ENCODE peak calls at places on chromosomes 16 and 17, in five cellular contexts. U is choroid plexus epithelial cell, G is dorsolateral prefrontal cortex, Y is DND-41, P is kidney. C is an unnamed sample.

GRCh38 chr16:87762071-87762571 is 3.7 kb downstream of the KLHDC4 start:
- DNase-seq in G (no peak), P (no peak), U (no peak), Y (no peak), C (peak; percentile 75)

GRCh38 chr16:24610421-24610765 is 71.0 kb downstream of the RBBP6 start:
- DNase-seq in G (peak; percentile 43), U (peak; percentile 50), Y (no peak), P (peak; percentile 75), C (no peak)

GRCh38 chr16:72120026-72120425 is 26.4 kb downstream of the DHX38 start:
- DNase-seq in G (no peak), Y (no peak), P (no peak), U (no peak), C (no peak)

GRCh38 chr16:51818342-51818944 is 667.4 kb upstream of the SALL1 start:
- DNase-seq in U (peak; percentile 83), Y (peak; percentile 35), G (no peak), P (no peak), C (peak; percentile 69)

GRCh38 chr16:81684901-81685300 is 94.2 kb upstream of the PLCG2 start:
- DNase-seq in U (no peak), P (no peak), Y (no peak), G (no peak), C (no peak)

GRCh38 chr16:69106491-69107291 is 1.2 kb downstream of the HAS3 start:
- DNase-seq in G (no peak), Y (no peak), U (no peak), P (no peak), C (peak; percentile 21)

GRCh38 chr17:40316571-40317344 is 7.8 kb downstream of the RARA start:
- DNase-seq in P (peak; percentile 91), U (peak; percentile 75), G (no peak), Y (no peak), C (peak; percentile 70)

GRCh38 chr16:4678596-4678995 is 14.8 kb upstream of the NUDT16L1 start:
- DNase-seq in U (no peak), P (no peak), G (no peak), Y (no peak), C (no peak)

GRCh38 chr17:13931111-13931526 is 138.2 kb upstream of the COX10 start:
- DNase-seq in U (peak; percentile 39), P (no peak), Y (no peak), G (peak; percentile 7), C (peak; percentile 25)

GRCh38 chr17:12877953-12878669 is 88.8 kb downstream of the ARHGAP44 start:
- DNase-seq in P (no peak), Y (no peak), U (no peak), G (no peak), C (no peak)

GRCh38 chr16:26721290-26721689 is 345.4 kb upstream of the C16orf82 start:
- DNase-seq in P (no peak), Y (no peak), G (no peak), U (no peak), C (no peak)

GRCh38 chr16:56247808-56248207 is 56.5 kb downstream of the GNAO1 start:
- DNase-seq in Y (no peak), G (no peak), U (no peak), P (no peak), C (no peak)

GRCh38 chr17:38911081-38911730 is 14.2 kb upstream of the LASP1NB start:
- DNase-seq in Y (no peak), G (no peak), P (peak; percentile 62), U (no peak), C (no peak)

GRCh38 chr16:69037373-69038160 is 67.9 kb upstream of the HAS3 start:
- DNase-seq in G (no peak), P (no peak), Y (no peak), U (no peak), C (no peak)

GRCh38 chr17:4453821-4454591 is 20.3 kb downstream of the SPNS3 start:
- DNase-seq in Y (no peak), U (no peak), P (no peak), G (no peak), C (no peak)

GRCh38 chr16:9934723-9935508 is 247.3 kb downstream of the GRIN2A start:
- DNase-seq in U (no peak), G (peak; percentile 25), P (peak; percentile 83), Y (no peak), C (no peak)
- TF ChIP-seq CTCF in U (no peak), G (no peak), P (no peak), Y (no peak), C (no peak)

GRCh38 chr17:34314279-34314678 is 5.0 kb upstream of the CCL8 start:
- DNase-seq in G (no peak), U (peak; percentile 65), Y (no peak), P (no peak), C (no peak)

GRCh38 chr17:34321981-34322380 is 2.7 kb downstream of the CCL8 start:
- DNase-seq in Y (no peak), G (no peak), P (no peak), U (no peak), C (no peak)

GRCh38 chr17:34319087-34319486 is at the start of gene CCL8:
- DNase-seq in U (no peak), G (no peak), P (no peak), Y (no peak), C (no peak)

GRCh38 chr17:34313164-34313563 is 6.1 kb upstream of the CCL8 start:
- DNase-seq in G (no peak), Y (no peak), U (peak; percentile 40), P (no peak), C (no peak)

GRCh38 chr17:34318474-34318873 is 761 bp upstream of the CCL8 start:
- DNase-seq in P (no peak), Y (peak; percentile 25), G (no peak), U (no peak), C (no peak)
- TF ChIP-seq CTCF in P (no peak), Y (no peak), G (no peak), U (no peak), C (no peak)

GRCh38 chr17:64036198-64036922 is 15.9 kb upstream of the ICAM2 start:
- DNase-seq in U (no peak), P (no peak), Y (no peak), G (no peak), C (no peak)
- TF ChIP-seq CTCF in U (peak; percentile 32), P (no peak), Y (peak; percentile 21), G (no peak), C (no peak)

DNA sequence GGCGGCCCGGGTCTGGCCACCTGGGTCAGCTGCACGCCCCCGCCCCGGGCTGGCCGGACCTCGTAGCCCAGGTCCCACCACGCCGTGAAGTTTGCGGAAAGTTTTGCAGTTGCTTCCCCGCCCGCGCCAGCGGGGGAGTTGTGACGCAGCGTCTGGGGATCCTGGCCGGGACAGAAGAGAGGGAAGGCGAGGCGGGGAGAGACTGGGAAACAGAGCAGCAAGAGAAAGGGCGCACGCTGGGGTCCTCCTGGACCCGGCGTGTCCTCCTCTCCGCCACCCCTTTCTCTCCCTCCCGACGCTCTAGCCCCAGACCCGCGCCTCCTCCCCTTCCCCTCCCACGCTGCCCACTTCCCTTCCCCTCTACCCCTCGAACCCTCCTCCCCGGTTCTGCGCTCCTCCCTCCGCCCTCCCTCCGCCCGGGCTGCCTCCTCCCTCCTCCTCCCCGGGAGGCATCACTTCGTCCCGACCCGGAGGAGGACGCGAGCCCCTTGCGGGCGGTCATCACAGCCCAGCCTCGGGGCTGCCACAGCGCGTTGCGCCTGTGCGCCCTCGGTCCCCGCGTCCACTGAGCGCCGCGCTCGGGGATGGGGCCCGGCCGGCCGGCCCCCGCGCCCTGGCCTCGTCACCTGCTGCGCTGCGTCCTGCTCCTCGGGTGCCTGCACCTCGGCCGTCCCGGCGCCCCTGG is at the start of gene MRC2:
- DNase-seq in Y (peak; percentile 82), P (peak; percentile 93), G (peak; percentile 52), U (peak; percentile 89), C (peak; percentile 61)
- TF ChIP-seq CTCF in Y (no peak), P (no peak), G (no peak), U (no peak), C (no peak)

DNA sequence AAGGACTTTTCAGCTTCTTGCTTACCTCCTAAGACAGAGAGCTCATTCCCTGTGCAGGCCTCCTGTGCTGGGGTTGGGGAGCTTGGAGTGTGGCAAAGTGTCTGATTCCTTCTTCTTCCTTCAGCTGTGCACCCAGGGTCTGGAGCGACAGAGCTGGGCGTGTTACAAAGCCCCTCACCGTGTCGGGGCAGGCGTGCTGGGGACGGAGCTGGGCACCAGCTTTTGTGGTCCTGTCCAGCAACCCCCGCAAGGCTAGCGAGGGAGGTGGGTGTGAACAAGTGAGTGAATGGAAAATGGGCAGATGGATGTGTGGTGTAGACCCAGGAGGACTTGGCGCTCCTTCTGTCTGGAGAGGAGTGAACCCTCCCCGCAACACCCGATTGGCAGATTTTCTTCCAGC is 23.7 kb downstream of the SOX8 start:
- DNase-seq in P (no peak), Y (no peak), U (no peak), G (no peak), C (no peak)
- TF ChIP-seq CTCF in P (no peak), Y (no peak), U (no peak), G (no peak), C (no peak)

GRCh38 chr17:67557052-67557845 is 160.5 kb upstream of the NOL11 start:
- DNase-seq in Y (no peak), P (no peak), G (no peak), U (no peak), C (no peak)

GRCh38 chr17:67562036-67562435 is 155.7 kb upstream of the NOL11 start:
- DNase-seq in P (no peak), Y (no peak), G (peak; percentile 23), U (no peak), C (no peak)

GRCh38 chr17:67557921-67558320 is 159.8 kb upstream of the NOL11 start:
- DNase-seq in U (peak; percentile 10), P (no peak), G (no peak), Y (no peak), C (no peak)

GRCh38 chr17:67558740-67559380 is 158.9 kb upstream of the NOL11 start:
- DNase-seq in P (no peak), G (no peak), Y (no peak), U (no peak), C (peak; percentile 1)

GRCh38 chr17:67559381-67559966 is 158.3 kb upstream of the NOL11 start:
- DNase-seq in G (no peak), P (no peak), Y (no peak), U (no peak), C (peak; percentile 2)
- TF ChIP-seq CTCF in G (peak; percentile 37), P (peak; percentile 55), Y (peak; percentile 29), U (peak; percentile 39), C (no peak)

GRCh38 chr17:65561394-65562205 is at the start of gene AXIN2:
- DNase-seq in Y (peak; percentile 92), U (peak; percentile 92), P (peak; percentile 96), G (peak; percentile 85), C (peak; percentile 83)
- TF ChIP-seq CTCF in Y (peak; percentile 32), U (peak; percentile 43), P (peak; percentile 23), G (peak; percentile 30), C (no peak)

GRCh38 chr17:44105483-44105882 is 18.0 kb downstream of the HDAC5 start:
- DNase-seq in U (no peak), P (no peak), Y (no peak), G (no peak), C (no peak)
- TF ChIP-seq CTCF in U (no peak), P (no peak), Y (no peak), G (no peak), C (no peak)

C was measured in MCF 10A.